ENCODE peak calls at places on chromosomes 4 and X, in ten cellular contexts. L, G, P, W, F, R, Z, T, Q and A are unnamed samples.

GRCh38 chr4:185634066-185634652 is 98.9 kb upstream of the PDLIM3 start:
- DNase-seq in L (peak), G (no peak), P (no peak), W (no peak), F (peak), R (no peak), Z (no peak), T (no peak), Q (no peak), A (no peak)

GRCh38 chr4:164550989-164551712 is 202.8 kb upstream of the SMIM31 start:
- DNase-seq in L (no peak), G (no peak), P (no peak), W (no peak), F (no peak), R (no peak), Z (no peak), T (no peak), Q (peak), A (no peak)

GRCh38 chr4:153513596-153513995 is 47.4 kb downstream of the TMEM131L start:
- DNase-seq in L (no peak), G (no peak), P (no peak), W (no peak), F (peak), R (no peak), Z (no peak), T (no peak), Q (no peak), A (no peak)

GRCh38 chr4:6092131-6092530 is 73.9 kb upstream of the C4orf50 start:
- DNase-seq in L (no peak), G (no peak), P (no peak), W (no peak), F (no peak), R (no peak), Z (no peak), T (no peak), Q (no peak), A (no peak)

GRCh38 chrX:106874075-106874474 is 29.1 kb downstream of the RIPPLY1 start:
- DNase-seq in L (no peak), G (no peak), P (no peak), W (no peak), F (peak), R (no peak), Z (no peak), T (no peak), Q (no peak), A (no peak)

GRCh38 chr4:17511950-17512795 is at the start of gene QDPR:
- DNase-seq in L (peak), G (peak), P (peak), W (peak), F (peak), R (peak), Z (peak), T (peak), Q (peak), A (peak)

GRCh38 chr4:127732623-127733199 is 2.5 kb downstream of the SLC25A31 start:
- DNase-seq in L (peak), G (no peak), P (no peak), W (no peak), F (peak), R (no peak), Z (no peak), T (no peak), Q (no peak), A (no peak)

GRCh38 chr4:166965562-166965961 is 268.7 kb downstream of the SPOCK3 start:
- DNase-seq in L (no peak), G (no peak), P (no peak), W (no peak), F (no peak), R (no peak), Z (no peak), T (no peak), Q (no peak), A (no peak)

GRCh38 chr4:70589785-70590184 is 2.3 kb upstream of the AMBN start:
- DNase-seq in L (no peak), G (no peak), P (no peak), W (no peak), F (no peak), R (no peak), Z (no peak), T (no peak), Q (no peak), A (no peak)

GRCh38 chrX:124229374-124229773 is 103.1 kb upstream of the TEX13D start:
- DNase-seq in L (no peak), G (no peak), P (no peak), W (no peak), F (no peak), R (no peak), Z (no peak), T (no peak), Q (no peak), A (no peak)

GRCh38 chr4:19971829-19972228 is 279.9 kb upstream of the SLIT2 start:
- DNase-seq in L (no peak), G (no peak), P (no peak), W (no peak), F (peak), R (no peak), Z (no peak), T (no peak), Q (no peak), A (no peak)

GRCh38 chr4:33878710-33879109 is 2365.6 kb downstream of the ARAP2 start:
- DNase-seq in L (no peak), G (no peak), P (no peak), W (no peak), F (no peak), R (no peak), Z (no peak), T (no peak), Q (no peak), A (no peak)

GRCh38 chrX:40168183-40169015 is 70.6 kb upstream of the BCOR start:
- DNase-seq in L (no peak), G (no peak), P (no peak), W (no peak), F (no peak), R (no peak), Z (no peak), T (no peak), Q (no peak), A (no peak)

GRCh38 chr4:10504510-10504909 is 47.3 kb upstream of the ZNF518B start:
- DNase-seq in L (no peak), G (no peak), P (no peak), W (no peak), F (no peak), R (no peak), Z (no peak), T (no peak), Q (no peak), A (no peak)

GRCh38 chr4:107913283-107913899 is 18.0 kb upstream of the CYP2U1 start:
- DNase-seq in L (peak), G (no peak), P (no peak), W (no peak), F (peak), R (no peak), Z (no peak), T (no peak), Q (peak), A (peak)